ENCODE peak calls at places on chromosomes 13 and 19, in four cellular contexts. J, D, S and A are unnamed samples.

GRCh38 chr19:3683405-3683865 is 16.8 kb downstream of the PIP5K1C start:
- DNase-seq in J (no peak), D (peak), S (no peak), A (peak)

GRCh38 chr13:108375772-108376171 is 106.3 kb downstream of the TNFSF13B start:
- DNase-seq in J (no peak), D (no peak), S (no peak), A (no peak)

GRCh38 chr19:1465191-1466016 is 13.6 kb downstream of the C19orf25 start:
- DNase-seq in J (peak), D (no peak), S (no peak), A (peak)

GRCh38 chr13:72141845-72142470 is 275.0 kb upstream of the DACH1 start:
- DNase-seq in D (no peak), S (no peak), J (no peak), A (peak)

GRCh38 chr19:46392252-46392801 is 21.0 kb downstream of the CCDC8 start:
- DNase-seq in S (no peak), D (no peak), J (peak), A (no peak)

GRCh38 chr13:40306817-40307216 is 359.6 kb downstream of the FOXO1 start:
- DNase-seq in S (no peak), D (no peak), J (no peak), A (no peak)

GRCh38 chr19:48103922-48104321 is 6.7 kb downstream of the PLA2G4C start:
- DNase-seq in S (no peak), J (no peak), D (no peak), A (no peak)

GRCh38 chr19:2721570-2722540 is 683 bp upstream of the DIRAS1 start:
- DNase-seq in D (no peak), S (no peak), J (no peak), A (no peak)

GRCh38 chr19:1855828-1856255 is 7.5 kb downstream of the KLF16 start:
- DNase-seq in D (peak), S (no peak), J (peak), A (no peak)

GRCh38 chr19:10339380-10339960 is at the start of gene ICAM3:
- DNase-seq in J (no peak), S (peak), D (no peak), A (no peak)

GRCh38 chr19:44677019-44677809 is 5.9 kb downstream of the CEACAM19 start:
- DNase-seq in J (peak), D (peak), S (no peak), A (peak)

GRCh38 chr13:90485441-90485840 is 862.0 kb upstream of the MIR17HG start:
- DNase-seq in S (no peak), J (peak), D (no peak), A (no peak)

GRCh38 chr19:1767464-1767933 is 14.2 kb downstream of the ONECUT3 start:
- DNase-seq in J (no peak), D (peak), S (no peak), A (peak)

GRCh38 chr19:45275370-45275971 is 24.4 kb downstream of the MARK4 start:
- DNase-seq in D (no peak), S (no peak), J (peak), A (no peak)

GRCh38 chr19:28999733-29000433 is 213.1 kb downstream of the UQCRFS1 start:
- DNase-seq in J (no peak), D (no peak), S (no peak), A (no peak)

GRCh38 chr19:45071969-45072790 is 4.1 kb downstream of the ZNF296 start:
- DNase-seq in J (no peak), S (no peak), D (no peak), A (no peak)

GRCh38 chr13:85543144-85543543 is 256.1 kb downstream of the SLITRK6 start:
- DNase-seq in S (no peak), D (no peak), J (no peak), A (no peak)

GRCh38 chr19:55549500-55550320 is 4.4 kb upstream of the SBK3 start:
- DNase-seq in D (no peak), J (peak), S (no peak), A (peak)

GRCh38 chr19:50798116-50798942 is 8.1 kb downstream of the ACP4 start:
- DNase-seq in D (no peak), J (no peak), S (no peak), A (no peak)

GRCh38 chr19:6674868-6675305 is 4.9 kb upstream of the TNFSF14 start:
- DNase-seq in S (peak), J (peak), D (peak), A (peak)

GRCh38 chr13:99464441-99464949 is 36.8 kb upstream of the TM9SF2 start:
- DNase-seq in D (no peak), J (peak), S (no peak), A (no peak)

GRCh38 chr13:32964987-32965386 is 51.2 kb upstream of the KL start:
- DNase-seq in S (no peak), J (no peak), D (no peak), A (no peak)
- TF ChIP-seq FOS in S (no peak), J (no peak), D (no peak), A (no peak)

GRCh38 chr19:7928334-7928706 is 2.4 kb upstream of the CTXN1 start:
- DNase-seq in D (no peak), J (no peak), S (no peak), A (no peak)
- H3K9ac ChIP-seq in D (no peak), J (peak), S (no peak), A (peak)

DNA sequence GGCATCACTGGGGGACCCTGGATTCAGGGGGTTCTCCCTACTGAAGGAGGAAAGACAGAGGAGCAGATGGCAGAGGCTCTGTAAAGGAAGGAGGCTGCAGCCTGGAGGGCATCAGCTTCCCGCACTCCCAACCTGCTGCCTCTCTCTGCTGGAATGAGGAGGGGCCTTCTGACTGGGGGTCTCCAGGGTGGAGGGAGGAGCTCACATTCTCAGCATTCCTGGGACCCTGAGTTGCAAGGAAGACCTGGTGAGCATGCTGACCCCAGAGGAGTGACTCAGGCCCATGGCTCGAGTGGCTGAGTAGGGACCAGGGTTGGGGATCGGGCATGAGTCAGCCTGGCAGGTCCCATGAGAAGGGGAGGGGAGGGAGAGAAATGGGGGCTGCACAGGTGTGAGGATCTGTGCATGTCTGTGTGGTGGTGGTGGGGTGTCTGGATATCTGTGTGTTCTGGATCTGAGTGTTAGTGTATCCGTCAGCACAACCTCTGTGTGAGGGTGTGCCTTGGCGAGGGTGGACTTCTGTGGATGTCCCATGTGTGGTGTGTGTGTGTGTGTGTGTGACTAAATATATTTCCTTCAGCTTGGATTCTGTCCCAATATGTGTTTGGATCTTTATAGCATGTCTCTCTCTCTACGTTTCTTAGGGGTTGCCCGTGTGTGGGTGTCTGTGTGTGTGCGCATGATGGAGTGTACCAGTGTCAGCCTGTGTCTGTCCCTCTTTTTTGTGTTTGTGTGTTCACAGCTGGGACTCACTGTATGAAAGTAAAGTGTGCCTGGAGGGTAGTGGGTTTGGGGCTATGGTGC is 4.6 kb downstream of the AXL start:
- DNase-seq in D (no peak), J (peak), S (no peak), A (peak)
- H3K4me2 ChIP-seq in D (no peak), J (peak), S (no peak), A (peak)

DNA sequence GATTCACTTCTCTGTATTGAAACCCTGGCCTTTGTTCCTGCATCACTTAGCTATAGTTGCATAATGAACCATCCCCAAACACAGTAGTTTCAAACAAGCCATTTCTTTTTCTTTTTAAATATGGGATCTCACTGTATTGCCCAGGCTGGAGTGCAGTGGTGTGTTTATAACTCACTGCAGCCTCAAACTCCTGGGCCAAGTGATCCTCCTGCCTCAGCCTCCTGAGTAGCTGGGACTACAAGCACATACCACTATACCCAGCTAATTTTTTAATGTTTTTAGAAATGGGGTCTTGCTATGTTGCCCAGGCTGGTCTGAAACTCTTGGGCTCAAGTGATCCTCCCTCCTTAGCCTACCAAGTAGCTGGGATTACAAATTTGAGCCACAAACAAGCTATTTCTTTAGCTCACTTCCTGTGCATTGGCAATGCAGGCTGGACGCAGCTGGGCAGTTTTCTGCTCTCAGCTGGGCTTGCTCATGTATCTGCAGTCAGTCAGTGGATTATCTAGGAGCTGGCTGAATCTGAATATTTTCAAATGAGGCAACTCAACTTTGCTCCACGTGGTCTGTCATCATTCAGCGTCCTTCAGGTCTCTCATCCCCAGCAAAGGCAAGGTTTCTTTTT is 49.5 kb upstream of the SIN3B start:
- DNase-seq in S (no peak), J (no peak), D (no peak), A (no peak)
- TF ChIP-seq FOS in S (no peak), J (no peak), D (no peak), A (no peak)

GRCh38 chr13:30868806-30869470 is 37.1 kb upstream of the MEDAG start:
- DNase-seq in J (peak), D (no peak), S (no peak), A (no peak)

GRCh38 chr13:30870916-30871712 is 35.0 kb upstream of the MEDAG start:
- DNase-seq in J (no peak), S (no peak), D (no peak), A (no peak)

GRCh38 chr13:30869491-30869890 is 36.6 kb upstream of the MEDAG start:
- DNase-seq in J (peak), S (no peak), D (no peak), A (peak)

GRCh38 chr13:30871713-30872029 is 34.4 kb upstream of the MEDAG start:
- DNase-seq in D (no peak), S (no peak), J (no peak), A (peak)

DNA sequence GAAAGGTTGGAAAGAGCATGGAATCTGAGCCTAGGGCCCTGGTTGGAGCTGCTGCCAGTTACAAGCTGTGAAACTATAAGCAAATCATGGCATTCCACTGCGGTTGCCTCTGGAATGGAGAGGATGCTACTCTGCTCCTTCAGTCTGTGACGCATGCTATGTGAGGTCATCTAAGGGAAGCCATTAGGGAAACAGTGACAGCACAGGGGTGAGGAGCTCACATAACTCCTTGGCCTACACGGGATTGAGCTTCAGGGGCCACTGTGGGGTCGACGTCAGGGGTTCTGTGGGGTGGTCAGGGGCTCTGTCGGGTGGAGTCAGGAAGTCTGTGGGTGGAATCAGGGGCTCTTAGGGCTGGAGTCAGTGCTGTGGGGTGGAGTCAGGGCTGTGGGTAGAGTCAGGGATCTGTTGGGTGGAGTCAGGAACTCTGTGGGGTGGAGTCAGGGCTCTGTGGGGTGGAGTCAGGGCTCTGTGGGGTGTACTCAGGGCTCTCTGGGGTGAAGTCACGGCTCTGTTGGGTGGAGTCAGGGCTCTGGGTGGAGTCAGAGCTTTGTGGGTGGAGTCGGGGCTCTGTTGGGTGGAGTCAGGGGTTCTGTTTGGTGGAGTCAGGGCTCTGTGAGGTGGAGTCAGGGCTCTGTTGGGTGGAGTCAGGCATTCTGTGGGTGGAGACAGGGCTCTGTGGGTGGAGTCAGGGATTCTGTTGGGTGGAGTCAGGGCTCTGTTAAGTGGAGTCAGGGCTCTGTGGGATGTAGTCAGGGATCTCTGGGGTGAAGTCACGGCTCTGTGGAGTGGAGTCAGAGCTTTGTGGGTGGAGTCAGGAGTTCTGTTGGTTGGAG is 35.8 kb upstream of the MEDAG start:
- DNase-seq in S (no peak), D (peak), J (peak), A (peak)
- H3K9ac ChIP-seq in S (no peak), D (peak), J (peak), A (peak)

GRCh38 chr13:25286969-25287961 is at the start of gene MTMR6:
- DNase-seq in S (peak), J (peak), D (peak), A (peak)

GRCh38 chr13:25288966-25289365 is 1.7 kb upstream of the MTMR6 start:
- DNase-seq in J (no peak), D (no peak), S (no peak), A (no peak)

GRCh38 chr13:25281937-25282332 is 5.4 kb downstream of the MTMR6 start:
- DNase-seq in S (no peak), D (no peak), J (no peak), A (no peak)

GRCh38 chr13:25281193-25281936 is 5.9 kb downstream of the MTMR6 start:
- DNase-seq in S (peak), D (no peak), J (peak), A (no peak)

DNA sequence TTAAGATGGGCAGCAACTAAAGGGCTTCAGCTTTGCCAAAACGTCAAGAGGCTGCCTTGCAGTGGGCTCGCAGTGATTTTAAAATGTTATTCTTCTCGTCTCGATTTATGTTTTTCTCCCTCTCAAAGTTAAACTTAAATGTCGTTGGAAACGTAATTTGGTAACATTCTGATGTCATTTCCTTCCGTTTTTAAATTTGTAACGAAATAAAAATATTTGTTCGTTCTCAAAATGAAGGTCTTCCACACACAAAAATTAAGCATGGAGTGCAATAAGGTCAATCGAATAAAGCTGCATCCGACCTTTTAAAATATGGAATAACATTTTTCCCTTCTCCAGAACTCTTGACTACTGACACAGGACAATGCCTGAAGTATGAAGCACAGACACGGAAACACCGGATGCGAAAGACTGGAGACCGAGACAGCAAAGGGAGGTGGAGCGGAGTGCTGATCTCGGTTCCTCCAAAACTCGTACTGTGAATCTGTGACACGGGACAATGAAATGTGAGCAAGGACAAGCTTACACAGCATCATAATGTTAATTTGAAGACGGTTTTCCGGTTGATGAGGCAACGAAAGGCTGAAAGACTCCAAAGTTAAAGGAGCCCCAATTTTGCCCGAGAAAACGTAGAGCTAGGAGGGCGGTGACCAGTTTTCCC is 850 bp downstream of the MTMR6 start:
- DNase-seq in D (peak), J (peak), S (no peak), A (peak)
- H3K4me2 ChIP-seq in D (peak), J (peak), S (peak), A (peak)

DNA sequence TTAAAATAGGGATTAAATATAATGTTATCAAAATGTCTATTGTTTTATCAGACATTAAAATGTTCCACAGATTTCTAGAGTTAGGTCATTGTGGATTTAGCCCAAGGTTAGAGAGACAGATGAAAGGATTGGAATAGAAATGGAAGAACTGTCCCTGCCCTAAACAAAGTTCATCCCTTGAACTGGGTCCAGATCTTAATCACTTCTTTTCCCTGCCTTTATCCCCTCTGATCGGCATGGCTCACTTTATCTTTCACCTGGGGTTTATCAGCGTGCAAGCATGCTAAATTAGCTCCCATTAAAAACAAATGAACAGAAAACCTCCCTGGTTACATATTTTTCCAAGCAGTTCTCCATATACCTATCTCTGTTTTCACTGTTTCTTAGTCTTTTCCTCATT is 23.4 kb upstream of the ARGLU1 start:
- DNase-seq in S (no peak), D (no peak), J (no peak), A (no peak)
- TF ChIP-seq FOS in S (no peak), D (no peak), J (no peak), A (no peak)

DNA sequence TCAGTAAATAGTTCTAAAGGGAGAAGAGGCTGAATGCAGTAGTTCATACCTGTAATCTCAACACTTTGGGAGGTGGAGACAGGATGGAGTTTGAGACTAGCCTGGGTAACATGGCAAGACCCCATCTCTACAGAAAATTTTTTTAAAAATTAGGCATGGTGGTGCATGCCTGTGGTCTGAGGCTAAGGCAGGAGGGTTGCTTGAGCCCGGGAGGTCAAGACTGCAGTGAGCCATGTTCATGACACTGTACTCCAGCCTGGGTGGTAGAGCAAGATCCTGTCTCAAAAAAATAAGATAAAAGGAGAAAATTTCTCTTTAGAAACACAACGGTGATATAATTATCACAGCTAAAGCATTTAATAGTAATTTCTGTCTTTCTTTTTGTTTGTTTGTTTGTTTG is 57.1 kb downstream of the SIPA1L3 start:
- DNase-seq in D (no peak), S (no peak), J (peak), A (no peak)
- H3K9ac ChIP-seq in D (no peak), S (no peak), J (no peak), A (no peak)

DNA sequence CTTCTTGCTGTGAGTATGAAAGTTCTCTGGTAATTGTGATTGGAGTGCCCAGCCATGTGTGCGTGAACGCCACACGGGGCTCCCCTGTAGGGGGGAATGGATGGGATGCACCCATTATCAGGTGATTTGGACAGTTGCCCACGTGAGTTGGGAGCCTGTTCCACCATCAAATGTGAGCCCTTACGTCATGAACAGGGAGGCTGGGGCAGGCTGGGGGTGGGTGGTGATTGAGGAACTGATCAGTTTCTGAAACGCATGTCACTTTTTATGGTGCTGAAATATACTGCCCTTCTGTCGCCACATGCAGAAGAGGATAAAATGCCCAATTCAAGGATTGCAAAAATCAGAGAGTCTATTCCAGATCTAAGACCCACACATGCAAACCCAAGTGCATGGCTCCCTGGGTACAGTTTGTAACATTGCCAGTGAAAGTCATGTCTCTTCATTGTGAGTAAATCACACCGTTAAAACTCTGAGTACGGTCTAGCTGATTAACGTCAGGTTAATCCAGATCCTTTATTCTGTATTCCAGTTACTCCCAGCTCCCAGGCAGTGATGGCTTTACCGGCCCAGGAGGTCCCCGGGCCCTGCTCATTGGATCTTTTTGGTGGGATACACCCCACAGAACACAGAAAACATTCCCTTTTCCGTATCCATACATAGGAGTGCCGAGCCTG is 90.2 kb downstream of the RAB20 start:
- DNase-seq in S (no peak), D (no peak), J (no peak), A (no peak)
- H3K4me2 ChIP-seq in S (peak), D (peak), J (no peak), A (no peak)